ENCODE peak calls at places on chromosomes 2 and 18, in four cellular contexts. One of them, this sample, is unnamed.

GRCh38 chr2:45793998-45794720 is 142.7 kb downstream of the PRKCE start:
- DNase-seq in body of pancreas: no peak
- DNase-seq in left ventricle myocardium inferior: no peak
- DNase-seq in thoracic aorta: no peak
- DNase-seq in this sample: no peak

GRCh38 chr18:32252461-32252860 is 62.6 kb downstream of the MEP1B start:
- DNase-seq in body of pancreas: no peak
- DNase-seq in left ventricle myocardium inferior: no peak
- DNase-seq in thoracic aorta: no peak
- DNase-seq in this sample: no peak

GRCh38 chr2:45889053-45889452 is 237.6 kb downstream of the PRKCE start:
- DNase-seq in body of pancreas: peak; percentile 73
- DNase-seq in left ventricle myocardium inferior: peak; percentile 38
- DNase-seq in thoracic aorta: no peak
- DNase-seq in this sample: no peak

GRCh38 chr18:23138470-23138869 is 3.2 kb downstream of the CABLES1 start:
- DNase-seq in body of pancreas: peak; percentile 76
- DNase-seq in left ventricle myocardium inferior: peak; percentile 52
- DNase-seq in thoracic aorta: no peak
- DNase-seq in this sample: no peak

GRCh38 chr2:1591978-1592907 is 152.1 kb downstream of the PXDN start:
- DNase-seq in body of pancreas: peak; percentile 57
- DNase-seq in left ventricle myocardium inferior: peak; percentile 72
- DNase-seq in thoracic aorta: peak; percentile 46
- DNase-seq in this sample: peak; percentile 61

GRCh38 chr2:218857371-218858137 is 2.1 kb upstream of the WNT6 start:
- DNase-seq in body of pancreas: no peak
- DNase-seq in left ventricle myocardium inferior: no peak
- DNase-seq in thoracic aorta: no peak
- DNase-seq in this sample: no peak

GRCh38 chr18:48705531-48705930 is 166.7 kb downstream of the CTIF start:
- DNase-seq in body of pancreas: no peak
- DNase-seq in left ventricle myocardium inferior: no peak
- DNase-seq in thoracic aorta: no peak
- DNase-seq in this sample: no peak

GRCh38 chr18:71131918-71132317 is 843.1 kb downstream of the SOCS6 start:
- DNase-seq in body of pancreas: no peak
- DNase-seq in left ventricle myocardium inferior: no peak
- DNase-seq in thoracic aorta: no peak
- DNase-seq in this sample: no peak

GRCh38 chr18:51921862-51922261 is 418.1 kb upstream of the DCC start:
- DNase-seq in body of pancreas: no peak
- DNase-seq in left ventricle myocardium inferior: no peak
- DNase-seq in thoracic aorta: no peak
- DNase-seq in this sample: peak; percentile 67

GRCh38 chr2:235582081-235582686 is 88.3 kb downstream of the AGAP1 start:
- DNase-seq in body of pancreas: no peak
- DNase-seq in left ventricle myocardium inferior: no peak
- DNase-seq in thoracic aorta: no peak
- DNase-seq in this sample: no peak

GRCh38 chr2:9055471-9055870 is 52.0 kb upstream of the MBOAT2 start:
- DNase-seq in body of pancreas: no peak
- DNase-seq in left ventricle myocardium inferior: no peak
- DNase-seq in thoracic aorta: no peak
- DNase-seq in this sample: no peak

GRCh38 chr2:66201242-66201641 is 233.7 kb upstream of the MEIS1 start:
- DNase-seq in body of pancreas: no peak
- DNase-seq in left ventricle myocardium inferior: no peak
- DNase-seq in thoracic aorta: no peak
- DNase-seq in this sample: no peak

GRCh38 chr2:196284033-196284844 is 112.9 kb upstream of the STK17B start:
- DNase-seq in body of pancreas: no peak
- DNase-seq in left ventricle myocardium inferior: no peak
- DNase-seq in thoracic aorta: no peak
- DNase-seq in this sample: no peak

GRCh38 chr18:28715206-28715605 is 538.3 kb upstream of the CDH2 start:
- DNase-seq in body of pancreas: no peak
- DNase-seq in left ventricle myocardium inferior: no peak
- DNase-seq in thoracic aorta: no peak
- DNase-seq in this sample: no peak

GRCh38 chr2:45027051-45027450 is 17.8 kb upstream of the SIX2 start:
- DNase-seq in body of pancreas: no peak
- DNase-seq in left ventricle myocardium inferior: no peak
- DNase-seq in thoracic aorta: no peak
- DNase-seq in this sample: no peak

GRCh38 chr2:41886757-41887156 is 161.1 kb upstream of the PKDCC start:
- DNase-seq in body of pancreas: peak; percentile 18
- DNase-seq in left ventricle myocardium inferior: no peak
- DNase-seq in thoracic aorta: no peak
- DNase-seq in this sample: no peak

GRCh38 chr2:146324954-146325353 is 1519.9 kb upstream of the ACVR2A start:
- DNase-seq in body of pancreas: no peak
- DNase-seq in left ventricle myocardium inferior: no peak
- DNase-seq in thoracic aorta: no peak
- DNase-seq in this sample: no peak

GRCh38 chr2:34012728-34013302 is 413.7 kb upstream of the FAM98A start:
- DNase-seq in body of pancreas: peak; percentile 75
- DNase-seq in left ventricle myocardium inferior: peak; percentile 21
- DNase-seq in thoracic aorta: no peak
- DNase-seq in this sample: peak; percentile 38

GRCh38 chr2:141611143-141611571 is 519.7 kb downstream of the LRP1B start:
- DNase-seq in body of pancreas: no peak
- DNase-seq in left ventricle myocardium inferior: no peak
- DNase-seq in thoracic aorta: no peak
- DNase-seq in this sample: no peak

GRCh38 chr2:42142476-42143184 is 26.5 kb upstream of the EML4 start:
- DNase-seq in body of pancreas: no peak
- DNase-seq in left ventricle myocardium inferior: no peak
- DNase-seq in thoracic aorta: no peak
- DNase-seq in this sample: no peak

GRCh38 chr2:96265349-96265839 is 403 bp downstream of the TMEM127 start:
- DNase-seq in body of pancreas: peak; percentile 42
- DNase-seq in left ventricle myocardium inferior: peak; percentile 59
- DNase-seq in thoracic aorta: peak; percentile 15
- DNase-seq in this sample: peak; percentile 70

GRCh38 chr2:209579236-209579749 is 155.4 kb downstream of the MAP2 start:
- DNase-seq in body of pancreas: no peak
- DNase-seq in left ventricle myocardium inferior: no peak
- DNase-seq in thoracic aorta: no peak
- DNase-seq in this sample: no peak
- H3K4me3 ChIP-seq in body of pancreas: no peak overlapping the region
- H3K4me3 ChIP-seq in left ventricle myocardium inferior: peak overlapping the region; percentile 58
- H3K4me3 ChIP-seq in thoracic aorta: peak overlapping the region; percentile 61
- H3K4me3 ChIP-seq in this sample: no peak overlapping the region

GRCh38 chr2:31535753-31536152 is 45.0 kb downstream of the SRD5A2 start:
- DNase-seq in body of pancreas: no peak
- DNase-seq in left ventricle myocardium inferior: no peak
- DNase-seq in thoracic aorta: no peak
- DNase-seq in this sample: no peak

GRCh38 chr2:31541853-31542252 is 38.9 kb downstream of the SRD5A2 start:
- DNase-seq in body of pancreas: no peak
- DNase-seq in left ventricle myocardium inferior: no peak
- DNase-seq in thoracic aorta: no peak
- DNase-seq in this sample: no peak

GRCh38 chr2:31534636-31535035 is 46.1 kb downstream of the SRD5A2 start:
- DNase-seq in body of pancreas: no peak
- DNase-seq in left ventricle myocardium inferior: no peak
- DNase-seq in thoracic aorta: no peak
- DNase-seq in this sample: no peak

DNA sequence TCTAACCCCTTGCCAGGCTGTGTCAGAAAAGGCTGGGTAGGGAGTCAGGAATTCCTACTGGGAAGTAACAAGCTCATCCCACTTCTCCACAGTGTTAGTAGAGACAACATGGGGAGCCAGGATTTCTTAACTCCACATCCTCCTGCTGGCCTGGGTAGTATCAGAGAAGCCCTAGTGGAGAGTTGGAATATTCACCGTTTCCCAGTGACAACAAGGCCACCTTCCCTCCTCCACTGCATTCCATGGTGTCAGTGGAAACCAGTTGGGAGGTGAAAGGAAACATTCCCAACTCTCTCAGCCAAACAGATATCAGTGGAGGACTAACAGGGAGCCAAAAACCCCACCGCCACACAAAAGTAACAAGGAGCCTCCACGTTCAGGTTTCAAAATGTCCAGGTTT is 41.2 kb downstream of the SRD5A2 start:
- DNase-seq in body of pancreas: no peak
- DNase-seq in left ventricle myocardium inferior: no peak
- DNase-seq in thoracic aorta: no peak
- DNase-seq in this sample: no peak
- TF ChIP-seq CTCF in body of pancreas: no peak
- TF ChIP-seq CTCF in left ventricle myocardium inferior: no peak
- TF ChIP-seq CTCF in thoracic aorta: no peak
- TF ChIP-seq CTCF in this sample: no peak

DNA sequence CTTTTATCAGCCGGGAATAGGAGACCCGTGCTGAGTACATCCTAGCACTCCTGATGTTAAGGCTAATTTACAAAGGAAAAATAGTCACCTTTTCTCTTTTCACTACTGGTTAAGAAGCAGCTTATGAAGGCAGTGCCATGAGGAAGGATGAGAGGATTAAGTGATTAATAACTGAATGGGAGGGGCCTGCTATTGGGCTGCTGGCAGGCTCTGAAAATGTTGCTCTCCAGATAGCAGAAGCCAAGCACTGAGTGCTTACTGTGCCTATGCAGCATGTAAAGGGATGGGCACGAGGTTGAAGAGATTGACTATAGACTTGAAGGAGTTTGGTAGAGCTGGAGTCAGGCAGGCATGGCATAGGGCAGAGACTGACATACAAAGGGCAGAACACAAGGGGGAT is 282.4 kb upstream of the THSD7B start:
- DNase-seq in body of pancreas: no peak
- DNase-seq in left ventricle myocardium inferior: no peak
- DNase-seq in thoracic aorta: no peak
- DNase-seq in this sample: no peak
- H3K4me3 ChIP-seq in body of pancreas: no peak overlapping the region
- H3K4me3 ChIP-seq in left ventricle myocardium inferior: no peak overlapping the region
- H3K4me3 ChIP-seq in thoracic aorta: no peak overlapping the region
- H3K4me3 ChIP-seq in this sample: no peak overlapping the region

DNA sequence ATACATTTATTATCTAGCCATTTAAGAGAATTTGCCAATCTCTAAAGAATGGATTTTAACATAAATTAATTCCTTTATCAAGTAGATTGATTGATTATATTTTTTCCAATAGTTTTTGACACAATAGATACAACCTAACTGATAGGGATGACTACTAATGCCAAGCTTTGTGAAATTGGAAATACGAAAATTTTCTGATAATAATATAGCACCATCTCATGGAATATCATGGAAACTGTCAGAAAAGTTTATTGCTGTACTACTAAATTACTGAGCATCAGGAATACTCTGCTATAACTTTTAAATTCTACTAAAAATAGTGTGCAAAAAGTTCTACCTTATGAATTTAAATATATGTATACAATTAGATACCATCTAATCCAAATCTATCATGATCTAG is 101.8 kb upstream of the MAP2 start:
- DNase-seq in body of pancreas: no peak
- DNase-seq in left ventricle myocardium inferior: no peak
- DNase-seq in thoracic aorta: no peak
- DNase-seq in this sample: no peak
- TF ChIP-seq CTCF in body of pancreas: no peak
- TF ChIP-seq CTCF in left ventricle myocardium inferior: no peak
- TF ChIP-seq CTCF in thoracic aorta: no peak
- TF ChIP-seq CTCF in this sample: no peak

GRCh38 chr2:58425368-58425767 is 184.2 kb upstream of the FANCL start:
- DNase-seq in body of pancreas: no peak
- DNase-seq in left ventricle myocardium inferior: no peak
- DNase-seq in thoracic aorta: no peak
- DNase-seq in this sample: no peak

GRCh38 chr2:58427572-58428285 is 186.6 kb upstream of the FANCL start:
- DNase-seq in body of pancreas: peak; percentile 59
- DNase-seq in left ventricle myocardium inferior: no peak
- DNase-seq in thoracic aorta: no peak
- DNase-seq in this sample: no peak

GRCh38 chr2:58428553-58429284 is 187.6 kb upstream of the FANCL start:
- DNase-seq in body of pancreas: peak; percentile 29
- DNase-seq in left ventricle myocardium inferior: no peak
- DNase-seq in thoracic aorta: no peak
- DNase-seq in this sample: no peak

GRCh38 chr2:58429285-58429874 is 188.3 kb upstream of the FANCL start:
- DNase-seq in body of pancreas: no peak
- DNase-seq in left ventricle myocardium inferior: no peak
- DNase-seq in thoracic aorta: no peak
- DNase-seq in this sample: no peak

DNA sequence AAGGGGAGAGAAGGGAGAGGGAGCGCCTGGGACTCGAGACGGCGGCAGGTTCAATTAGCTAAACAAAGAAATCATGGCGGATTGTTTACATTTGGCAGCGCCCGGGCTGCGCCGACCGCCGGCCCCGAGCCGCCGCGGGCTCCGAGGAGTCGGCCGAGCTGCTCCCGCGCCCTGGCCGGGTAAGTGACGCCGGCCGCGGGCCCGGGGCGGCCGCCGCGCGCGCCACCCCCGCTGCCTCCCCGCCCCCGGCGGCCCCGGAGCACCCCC is 187.1 kb upstream of the FANCL start:
- DNase-seq in body of pancreas: peak; percentile 35
- DNase-seq in left ventricle myocardium inferior: no peak
- DNase-seq in thoracic aorta: no peak
- DNase-seq in this sample: no peak
- H3K4me3 ChIP-seq in body of pancreas: peak overlapping the region; percentile 37
- H3K4me3 ChIP-seq in left ventricle myocardium inferior: peak overlapping the region; percentile 56
- H3K4me3 ChIP-seq in thoracic aorta: peak overlapping the region; percentile 42
- H3K4me3 ChIP-seq in this sample: peak overlapping the region; percentile 26

GRCh38 chr18:10670856-10671255 is 145.0 kb downstream of the NAPG start:
- DNase-seq in body of pancreas: no peak
- DNase-seq in left ventricle myocardium inferior: no peak
- DNase-seq in thoracic aorta: no peak
- DNase-seq in this sample: no peak
- TF ChIP-seq CTCF in body of pancreas: no peak
- TF ChIP-seq CTCF in left ventricle myocardium inferior: no peak
- TF ChIP-seq CTCF in thoracic aorta: no peak
- TF ChIP-seq CTCF in this sample: no peak

This sample was measured in right lobe of liver.